ENCODE peak calls at places on chromosomes 11 and 22, in four cellular contexts. R, B, U and Q are unnamed samples.
A peak's percentile ranks its signal among the peaks of the same experiment; 100 is the strongest.

GRCh38 chr11:109794501-109794900 is 298.7 kb upstream of the ZC3H12C start:
- DNase-seq in R (no peak), U (no peak), B (no peak), Q (no peak)

GRCh38 chr11:63941901-63942300 is 3.1 kb downstream of the NAA40 start:
- DNase-seq in B (no peak), U (no peak), R (peak; percentile 60), Q (no peak)

GRCh38 chr11:120652705-120653335 is 141.3 kb downstream of the GRIK4 start:
- DNase-seq in R (no peak), B (no peak), U (no peak), Q (no peak)

GRCh38 chr11:120061036-120061760 is 76.7 kb downstream of the TRIM29 start:
- DNase-seq in B (no peak), R (no peak), U (no peak), Q (no peak)

GRCh38 chr11:112529071-112529470 is 268.4 kb upstream of the PLET1 start:
- DNase-seq in B (no peak), U (no peak), R (no peak), Q (no peak)

GRCh38 chr11:22359295-22359694 is 21.1 kb downstream of the SLC17A6 start:
- DNase-seq in R (no peak), B (no peak), U (no peak), Q (no peak)

GRCh38 chr11:70738661-70739060 is 340.3 kb downstream of the CTTN start:
- DNase-seq in B (no peak), U (no peak), R (no peak), Q (no peak)

GRCh38 chr11:16397355-16397754 is 41.0 kb upstream of the SOX6 start:
- DNase-seq in R (no peak), U (no peak), B (no peak), Q (no peak)

GRCh38 chr22:32932176-32932575 is 126.0 kb downstream of the SYN3 start:
- DNase-seq in B (peak; percentile 31), U (no peak), R (no peak), Q (no peak)

GRCh38 chr11:36478700-36479329 is 31.3 kb downstream of the TRAF6 start:
- DNase-seq in U (no peak), R (no peak), B (peak; percentile 39), Q (no peak)

GRCh38 chr22:22178992-22179391 is 65.6 kb upstream of the VPREB1 start:
- DNase-seq in U (no peak), B (no peak), R (no peak), Q (no peak)

GRCh38 chr11:112248216-112248615 is 12.4 kb downstream of the PLET1 start:
- DNase-seq in U (no peak), R (no peak), B (no peak), Q (no peak)

GRCh38 chr11:8230178-8230859 is 33.4 kb downstream of the LMO1 start:
- DNase-seq in B (no peak), R (peak; percentile 39), U (no peak), Q (no peak)

GRCh38 chr11:127458561-127458960 is 458.0 kb upstream of the KIRREL3 start:
- DNase-seq in R (no peak), B (no peak), U (no peak), Q (no peak)

GRCh38 chr11:111707039-111707690 is 59.0 kb downstream of the PPP2R1B start:
- DNase-seq in R (no peak), U (no peak), B (peak; percentile 24), Q (no peak)

GRCh38 chr11:65917077-65917433 is 1.8 kb downstream of the C11orf68 start:
- DNase-seq in R (no peak), U (no peak), B (no peak), Q (no peak)

GRCh38 chr11:34149786-34150185 is 44.4 kb downstream of the NAT10 start:
- DNase-seq in B (no peak), R (peak; percentile 52), U (no peak), Q (peak; percentile 44)

GRCh38 chr22:34334893-34335292 is 414.6 kb upstream of the LARGE1 start:
- DNase-seq in B (no peak), R (no peak), U (no peak), Q (no peak)

GRCh38 chr22:19799322-19800190 is 39.0 kb downstream of the TBX1 start:
- DNase-seq in B (no peak), R (no peak), U (no peak), Q (no peak)
- TF ChIP-seq ETV6 in B (no peak), R (no peak), U (no peak), Q (no peak)

DNA sequence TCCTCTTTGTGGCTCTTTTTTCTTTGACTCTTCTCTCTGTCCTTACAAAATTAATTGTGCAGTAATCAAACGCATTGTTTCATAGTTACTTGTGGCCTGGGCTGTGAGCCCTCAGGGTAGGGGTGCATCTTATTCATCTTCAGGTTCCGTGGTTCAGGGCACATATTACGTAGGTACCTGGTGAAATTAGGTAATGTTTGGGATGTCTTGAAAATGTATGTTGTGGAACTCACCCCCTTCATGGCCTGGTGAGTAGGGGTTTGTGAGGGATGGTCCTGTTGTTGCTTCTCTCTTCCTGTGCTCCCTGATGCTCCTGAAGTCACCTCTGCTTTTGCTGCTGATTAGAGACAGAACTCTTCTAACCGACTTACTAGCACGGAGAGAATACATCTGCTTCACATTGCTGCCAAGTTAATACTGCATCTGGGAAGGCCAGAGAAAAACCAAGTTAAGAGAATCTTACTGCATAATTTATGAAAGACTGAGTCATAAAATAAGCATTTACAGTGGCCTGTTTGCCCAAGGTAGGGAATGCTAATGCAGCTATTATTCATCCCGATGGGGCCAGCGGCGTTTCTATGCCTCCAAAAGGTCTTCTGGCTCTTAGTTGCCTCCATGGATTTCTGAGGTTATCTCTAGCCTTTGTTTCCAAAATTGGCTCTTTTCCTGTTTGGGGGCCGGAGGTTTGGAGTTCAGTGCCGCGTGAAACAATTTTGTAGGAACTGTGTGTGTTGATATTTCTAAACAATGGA is 66.9 kb downstream of the TBC1D22A start:
- DNase-seq in U (no peak), B (no peak), R (no peak), Q (no peak)
- TF ChIP-seq ETV6 in U (no peak), B (no peak), R (no peak), Q (no peak)

GRCh38 chr11:79440451-79441158 is at the start of gene TENM4:
- DNase-seq in R (no peak), B (no peak), U (no peak), Q (peak; percentile 61)
- TF ChIP-seq ETV6 in R (no peak), B (no peak), U (no peak), Q (peak; percentile 61)

GRCh38 chr22:30421695-30422480 is 3.7 kb upstream of the MTFP1 start:
- DNase-seq in R (peak; percentile 77), U (no peak), B (peak; percentile 86), Q (no peak)
- TF ChIP-seq ETV6 in R (no peak), U (no peak), B (no peak), Q (no peak)

GRCh38 chr11:27347949-27348879 is 14.8 kb downstream of the CCDC34 start:
- DNase-seq in R (no peak), B (no peak), U (no peak), Q (no peak)
- TF ChIP-seq ETV6 in R (no peak), B (no peak), U (no peak), Q (no peak)

DNA sequence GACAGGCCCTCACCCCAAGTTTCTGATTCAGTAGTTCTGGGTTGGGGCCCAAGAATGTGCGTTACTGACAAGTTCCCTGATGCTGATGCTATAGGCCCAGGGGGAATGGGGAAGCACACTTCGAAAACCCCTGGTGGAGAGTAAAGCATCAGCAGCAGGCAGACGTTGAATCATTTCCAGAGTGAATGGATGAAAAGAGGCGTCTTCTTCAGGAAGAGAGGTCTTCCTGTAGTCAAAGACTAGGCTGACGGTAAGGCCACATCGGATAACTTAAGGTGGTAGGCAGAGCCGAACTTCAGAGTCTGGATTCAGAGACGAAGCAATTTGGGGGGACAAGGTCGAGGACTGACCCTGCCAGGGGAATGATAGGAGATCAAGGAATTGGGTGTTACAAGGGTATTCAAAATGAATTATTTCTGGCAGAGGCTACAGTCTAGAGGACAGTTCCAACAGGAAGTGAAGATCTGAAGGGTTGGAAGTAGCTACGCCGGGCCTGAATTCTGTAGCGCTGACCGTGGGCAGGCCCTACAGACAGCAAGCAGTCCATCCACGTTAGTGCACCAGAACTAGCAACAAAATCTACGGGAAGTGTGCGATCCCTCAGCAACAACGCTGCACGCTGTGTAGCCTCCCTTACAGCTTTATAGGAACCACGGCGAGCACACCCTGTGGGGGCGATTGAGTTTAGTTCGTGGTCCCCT is 862 bp upstream of the CENATAC start:
- DNase-seq in R (peak; percentile 55), B (peak; percentile 48), U (peak; percentile 23), Q (no peak)
- TF ChIP-seq ETV6 in R (no peak), B (no peak), U (peak; percentile 31), Q (no peak)

GRCh38 chr11:44684886-44685285 is 41.9 kb upstream of the TSPAN18 start:
- DNase-seq in R (no peak), U (no peak), B (no peak), Q (no peak)

GRCh38 chr11:44690651-44691050 is 36.1 kb upstream of the TSPAN18 start:
- DNase-seq in B (no peak), R (no peak), U (no peak), Q (no peak)

GRCh38 chr11:44687310-44687842 is 39.4 kb upstream of the TSPAN18 start:
- DNase-seq in R (no peak), B (no peak), U (no peak), Q (no peak)

GRCh38 chr11:44693654-44694119 is 33.1 kb upstream of the TSPAN18 start:
- DNase-seq in R (no peak), B (no peak), U (no peak), Q (no peak)

DNA sequence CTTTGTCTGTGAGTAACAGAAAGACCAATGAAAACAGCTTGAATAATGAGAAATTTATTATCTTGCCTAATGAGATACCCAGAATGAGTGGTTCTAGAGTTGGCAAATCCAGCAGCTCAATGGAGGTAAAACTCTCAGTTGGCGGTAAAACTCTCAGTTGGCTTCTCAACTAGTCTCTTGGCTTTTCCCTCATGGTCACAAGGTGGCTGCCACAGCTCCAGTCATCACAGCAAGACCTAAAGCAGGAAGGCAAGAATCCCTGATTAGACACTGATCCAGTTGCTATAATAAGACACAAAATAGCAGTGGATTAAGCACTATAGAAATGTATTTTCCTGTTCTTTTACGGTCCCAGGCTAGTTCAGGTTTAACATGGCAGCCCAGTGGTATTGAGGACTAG is 37.5 kb upstream of the TSPAN18 start:
- DNase-seq in R (no peak), B (no peak), U (no peak), Q (no peak)
- TF ChIP-seq ETV6 in R (no peak), B (no peak), U (no peak), Q (no peak)